ENCODE peak calls at places on chromosomes 16 and 17, in seven cellular contexts. W is HepG2, T is K562, M is A549, I is GM23338, N is HCT116, Q is Panc1. O is an unnamed sample.

GRCh38 chr16:73064227-73064995 is 16.5 kb upstream of the ZFHX3 start:
- DNase-seq in M (no peak), W (no peak), I (peak; percentile 63), T (no peak), N (no peak), Q (no peak), O (peak; percentile 48)

GRCh38 chr17:74723891-74724290 is 11.2 kb upstream of the CD300LF start:
- DNase-seq in W (no peak), I (no peak), N (no peak), T (no peak), Q (no peak), M (no peak), O (no peak)

GRCh38 chr17:2064980-2065785 is 10.3 kb downstream of the HIC1 start:
- DNase-seq in Q (no peak), W (no peak), I (peak; percentile 89), T (peak; percentile 72), N (no peak), M (no peak), O (peak; percentile 36)

GRCh38 chr17:42049834-42050359 is 504 bp downstream of the C17orf113 start:
- DNase-seq in N (no peak), Q (no peak), W (no peak), T (no peak), I (no peak), M (peak; percentile 70), O (no peak)

GRCh38 chr17:17915183-17915582 is 57.0 kb downstream of the TOM1L2 start:
- DNase-seq in T (no peak), W (no peak), M (no peak), N (no peak), I (no peak), Q (no peak), O (no peak)

GRCh38 chr17:9976283-9977009 is 71.4 kb upstream of the RCVRN start:
- DNase-seq in N (no peak), I (no peak), T (peak; percentile 9), W (no peak), Q (no peak), M (no peak), O (no peak)

GRCh38 chr17:45284176-45285140 is 22.6 kb upstream of the SPATA32 start:
- DNase-seq in W (no peak), I (peak; percentile 43), T (no peak), M (no peak), N (no peak), Q (no peak), O (peak; percentile 47)

GRCh38 chr16:74296120-74296464 is 522 bp upstream of the PSMD7 start:
- DNase-seq in N (no peak), T (no peak), Q (no peak), W (no peak), M (no peak), I (peak; percentile 11), O (peak; percentile 75)

GRCh38 chr16:53872248-53873221 is 168.6 kb downstream of the FTO start:
- DNase-seq in Q (no peak), N (no peak), T (no peak), I (no peak), M (no peak), W (no peak), O (peak; percentile 14)

GRCh38 chr17:42010898-42011516 is 6.2 kb downstream of the DNAJC7 start:
- DNase-seq in M (peak; percentile 76), T (peak; percentile 92), Q (no peak), W (peak; percentile 52), N (no peak), I (peak; percentile 71), O (no peak)

GRCh38 chr16:943971-944370 is 26.8 kb downstream of the LMF1 start:
- DNase-seq in T (no peak), M (no peak), N (no peak), I (no peak), Q (no peak), W (no peak), O (no peak)

GRCh38 chr17:6153416-6153815 is 83.2 kb downstream of the WSCD1 start:
- DNase-seq in M (no peak), Q (no peak), W (no peak), N (no peak), I (no peak), T (no peak), O (no peak)

GRCh38 chr16:28610595-28611270 is 889 bp upstream of the SULT1A1 start:
- DNase-seq in M (no peak), I (peak; percentile 56), T (no peak), N (no peak), Q (no peak), W (no peak), O (no peak)

GRCh38 chr17:66829386-66829864 is 5.5 kb upstream of the CACNG5 start:
- DNase-seq in Q (no peak), I (peak; percentile 92), W (peak; percentile 18), N (no peak), T (peak; percentile 34), M (no peak), O (peak; percentile 7)

GRCh38 chr17:20284018-20284417 is 183.3 kb downstream of the LGALS9B start:
- DNase-seq in T (no peak), Q (no peak), M (no peak), N (no peak), W (no peak), I (no peak), O (no peak)

GRCh38 chr17:40182606-40183005 is 5.3 kb downstream of the RAPGEFL1 start:
- DNase-seq in N (no peak), T (no peak), M (no peak), Q (no peak), I (no peak), W (no peak), O (no peak)

GRCh38 chr17:78381601-78382168 is 3.2 kb downstream of the PGS1 start:
- DNase-seq in W (no peak), M (no peak), N (no peak), Q (no peak), T (peak; percentile 46), I (peak; percentile 55), O (no peak)

GRCh38 chr16:65012357-65012756 is 109.5 kb downstream of the CDH11 start:
- DNase-seq in W (no peak), N (no peak), T (no peak), Q (no peak), I (no peak), M (no peak), O (no peak)

GRCh38 chr17:48663134-48663924 is 37.2 kb upstream of the HOXB9 start:
- DNase-seq in I (peak; percentile 32), W (no peak), T (no peak), N (no peak), Q (no peak), M (no peak), O (no peak)

GRCh38 chr16:56814537-56815432 is 50.2 kb upstream of the SLC12A3 start:
- DNase-seq in I (no peak), M (peak; percentile 67), Q (no peak), W (peak; percentile 95), N (no peak), T (no peak), O (no peak)

GRCh38 chr16:14106457-14106856 is 35.3 kb downstream of the MRTFB start:
- DNase-seq in W (peak; percentile 90), M (no peak), Q (no peak), N (no peak), I (no peak), T (no peak), O (no peak)

GRCh38 chr16:1621851-1622250 is 9.7 kb downstream of the CRAMP1 start:
- DNase-seq in Q (no peak), W (no peak), M (no peak), T (no peak), N (no peak), I (no peak), O (no peak)

GRCh38 chr17:58710948-58711552 is 18.6 kb downstream of the RAD51C start:
- DNase-seq in N (peak; percentile 56), Q (peak; percentile 15), T (peak; percentile 21), I (peak; percentile 90), W (peak; percentile 56), M (no peak), O (peak; percentile 41)
- TF ChIP-seq REST in N (no peak), Q (no peak), T (no peak), I (no peak), W (no peak), M (no peak), O (no peak)

GRCh38 chr17:79983456-79983855 is 52.2 kb downstream of the TBC1D16 start:
- DNase-seq in T (no peak), I (no peak), N (no peak), M (no peak), Q (no peak), W (no peak), O (no peak)
- H3K27ac ChIP-seq in T (no peak overlapping the region), I (no peak overlapping the region), N (no peak overlapping the region), M (no peak overlapping the region), Q (no peak overlapping the region), W (no peak overlapping the region), O (no peak overlapping the region)

GRCh38 chr16:88662843-88663606 is at the start of gene MVD:
- DNase-seq in Q (peak; percentile 61), N (peak; percentile 98), M (peak; percentile 99), W (peak; percentile 98), I (peak; percentile 98), T (peak; percentile 100), O (peak; percentile 89)
- TF ChIP-seq CTCF in Q (no peak), N (peak; percentile 1), M (no peak), W (peak; percentile 58), I (no peak), T (peak; percentile 21), O (no peak)

GRCh38 chr17:58414596-58414997 is 2.7 kb downstream of the RNF43 start:
- DNase-seq in M (no peak), Q (no peak), I (no peak), W (peak; percentile 77), N (no peak), T (no peak), O (no peak)
- TF ChIP-seq REST in M (no peak), Q (no peak), I (no peak), W (no peak), N (no peak), T (no peak), O (no peak)

DNA sequence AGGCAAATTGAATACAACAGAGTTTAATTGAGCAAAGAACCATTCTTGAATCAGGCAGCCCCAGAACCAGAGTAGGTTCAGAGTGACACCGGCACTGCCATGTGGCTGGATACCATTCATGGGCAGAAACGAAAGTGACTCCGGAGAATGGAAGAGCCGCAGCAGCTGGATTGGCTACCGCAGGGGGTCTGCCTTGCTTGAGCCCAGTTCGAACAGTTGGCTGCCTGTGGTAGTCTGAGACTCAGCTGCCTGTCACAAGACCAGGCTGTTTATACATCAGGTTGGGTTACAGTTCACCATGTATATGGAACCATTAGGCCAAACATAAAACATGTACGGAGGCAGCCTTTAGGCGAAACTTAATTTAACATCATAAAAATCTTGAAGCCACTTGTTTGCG is 205.2 kb upstream of the CHMP6 start:
- DNase-seq in N (no peak), M (no peak), Q (no peak), T (no peak), W (no peak), I (no peak), O (no peak)
- H3K27ac ChIP-seq in N (no peak overlapping the region), M (no peak overlapping the region), Q (no peak overlapping the region), T (no peak overlapping the region), W (no peak overlapping the region), I (no peak overlapping the region), O (no peak overlapping the region)

DNA sequence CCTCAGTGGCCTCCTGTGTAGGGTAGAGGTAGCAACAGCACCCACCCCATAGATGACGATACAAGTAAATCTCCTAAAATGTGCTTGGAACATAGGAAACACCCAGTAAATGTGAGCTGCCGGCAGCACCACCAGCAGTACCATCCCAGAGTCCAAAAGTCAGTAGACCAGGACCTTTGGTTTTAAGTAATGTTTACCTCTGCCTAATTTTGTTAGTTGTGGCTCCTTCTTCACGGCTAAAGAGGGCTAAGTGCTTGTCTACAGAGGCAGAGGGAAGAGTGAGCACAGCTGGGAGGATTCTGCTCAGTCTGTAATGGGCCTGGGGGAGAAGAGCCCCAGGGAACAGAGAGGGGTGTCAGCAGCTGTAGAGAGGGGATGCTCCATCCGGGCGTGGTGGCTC is 91.3 kb upstream of the FBXO47 start:
- DNase-seq in W (no peak), T (no peak), I (no peak), N (no peak), Q (no peak), M (no peak), O (no peak)
- TF ChIP-seq CTCF in W (no peak), T (no peak), I (no peak), N (no peak), Q (no peak), M (no peak), O (no peak)

O was measured in HL-60.